ENCODE peak calls at places on chromosomes 12 and 14, in four cellular contexts. I, B, H and P are unnamed samples. For H3K4me1, the result is how much of the 10 kb centered on the place peaks cover.

GRCh38 chr12:4274396-4274959 is 916 bp downstream of the CCND2 start:
- DNase-seq in H (peak), B (no peak), I (no peak), P (peak)

GRCh38 chr14:21680072-21680471 is 6.5 kb upstream of the OR4E1 start:
- DNase-seq in B (peak), I (no peak), H (no peak), P (peak)

GRCh38 chr14:53613404-53614253 is 343.0 kb downstream of the BMP4 start:
- DNase-seq in B (peak), H (no peak), I (peak), P (peak)

GRCh38 chr12:75859868-75860267 is 171.7 kb downstream of the PHLDA1 start:
- DNase-seq in H (no peak), I (no peak), B (peak), P (no peak)

GRCh38 chr12:75447695-75448393 is 32.7 kb upstream of the GLIPR1 start:
- DNase-seq in B (peak), H (no peak), I (no peak), P (no peak)

GRCh38 chr12:115468087-115468510 is 784.1 kb upstream of the TBX3 start:
- DNase-seq in I (no peak), H (peak), B (peak), P (no peak)

GRCh38 chr14:75981426-75981825 is 369 bp downstream of the TGFB3 start:
- DNase-seq in B (no peak), H (peak), I (peak), P (no peak)

GRCh38 chr14:68458840-68459469 is 333.9 kb downstream of the ZFP36L1 start:
- DNase-seq in I (no peak), H (peak), B (peak), P (peak)

GRCh38 chr14:21669284-21669683 is 4.3 kb downstream of the OR4E1 start:
- DNase-seq in B (no peak), H (no peak), I (no peak), P (no peak)

GRCh38 chr12:12482959-12483358 is 79.7 kb downstream of the DUSP16 start:
- DNase-seq in B (no peak), I (no peak), H (no peak), P (no peak)

GRCh38 chr12:6891637-6892036 is 13.0 kb upstream of the LRRC23 start:
- DNase-seq in I (no peak), B (no peak), H (no peak), P (no peak)
- H2BK15ac ChIP-seq in I (no peak), B (peak), H (peak), P (no peak)

GRCh38 chr12:103331643-103332042 is 164.1 kb downstream of the C12orf42 start:
- DNase-seq in I (no peak), H (no peak), B (no peak), P (no peak)

GRCh38 chr12:103333676-103334075 is 162.1 kb downstream of the C12orf42 start:
- DNase-seq in B (no peak), H (no peak), I (no peak), P (no peak)

GRCh38 chr12:103334447-103334846 is 161.3 kb downstream of the C12orf42 start:
- DNase-seq in I (no peak), B (no peak), H (no peak), P (no peak)

GRCh38 chr12:103336940-103337339 is 158.8 kb downstream of the C12orf42 start:
- DNase-seq in I (no peak), H (no peak), B (no peak), P (no peak)
- H3K27ac ChIP-seq in I (no peak), H (no peak), B (no peak), P (no peak)

GRCh38 chr14:97706814-97707213 is 909.6 kb downstream of the VRK1 start:
- DNase-seq in H (no peak), I (no peak), B (no peak), P (no peak)

GRCh38 chr14:97704316-97704715 is 907.1 kb downstream of the VRK1 start:
- DNase-seq in B (no peak), H (no peak), I (no peak), P (no peak)

GRCh38 chr14:97705976-97706375 is 908.8 kb downstream of the VRK1 start:
- DNase-seq in B (no peak), H (no peak), I (no peak), P (no peak)

GRCh38 chr14:97703006-97703760 is 906.0 kb downstream of the VRK1 start:
- DNase-seq in I (no peak), H (no peak), B (no peak), P (no peak)

GRCh38 chr14:97705107-97705506 is 907.9 kb downstream of the VRK1 start:
- DNase-seq in B (no peak), H (no peak), I (no peak), P (no peak)
- H3K4me1 ChIP-seq in B (under half), H (under half), I (under half), P (under half)

GRCh38 chr12:8785499-8785898 is 36.9 kb upstream of the A2ML1 start:
- DNase-seq in B (no peak), H (no peak), I (no peak), P (no peak)
- H2BK15ac ChIP-seq in B (no peak), H (no peak), I (no peak), P (no peak)

GRCh38 chr12:104741072-104741471 is 217.0 kb downstream of the SLC41A2 start:
- DNase-seq in I (no peak), B (no peak), H (no peak), P (no peak)

GRCh38 chr12:104740668-104741067 is 217.4 kb downstream of the SLC41A2 start:
- DNase-seq in H (no peak), B (no peak), I (no peak), P (no peak)

GRCh38 chr12:104742551-104742961 is 215.5 kb downstream of the SLC41A2 start:
- DNase-seq in I (no peak), B (no peak), H (no peak), P (no peak)

GRCh38 chr12:104743181-104743580 is 214.9 kb downstream of the SLC41A2 start:
- DNase-seq in B (no peak), H (no peak), I (no peak), P (no peak)

DNA sequence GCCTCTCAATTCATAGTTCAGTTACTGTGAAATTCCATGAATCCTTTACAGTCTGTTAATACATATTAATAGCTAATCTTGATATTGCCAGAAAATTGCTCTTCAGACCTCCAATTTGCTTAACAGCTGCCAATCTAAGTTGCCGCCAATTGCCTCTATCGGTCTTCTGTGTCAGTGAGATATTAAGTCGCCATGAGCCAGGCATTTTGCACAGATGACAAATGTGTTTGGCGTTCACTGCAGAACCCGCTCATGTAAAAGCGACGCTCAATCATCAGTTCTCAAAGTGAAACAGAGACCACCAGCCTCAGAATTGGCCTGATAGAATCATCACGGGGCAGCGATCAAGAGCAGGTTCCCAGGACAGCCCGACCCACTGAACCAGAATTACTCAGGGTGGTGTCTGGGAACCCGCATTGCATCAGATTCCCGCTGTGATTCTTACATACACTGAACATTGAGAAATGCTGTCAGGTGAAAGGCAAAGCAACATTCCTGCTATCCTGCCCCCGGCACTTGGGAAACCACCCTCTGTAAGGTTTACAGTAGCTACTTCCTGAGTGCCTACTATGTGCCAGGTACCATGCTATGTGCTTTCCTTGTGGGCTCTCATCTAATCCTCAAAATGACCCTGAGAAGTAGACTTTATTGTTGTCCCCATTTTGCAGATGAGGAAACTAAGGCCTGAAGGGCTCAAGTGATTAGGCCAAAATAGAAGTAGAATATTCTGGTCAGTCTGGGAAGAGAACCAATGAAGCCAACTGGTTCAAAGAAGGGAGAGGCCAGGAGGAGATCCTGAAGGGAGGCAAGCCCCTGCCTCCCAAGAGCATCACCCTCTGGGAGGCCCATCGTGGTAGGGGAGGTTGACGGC is 216.4 kb downstream of the SLC41A2 start:
- DNase-seq in I (no peak), B (no peak), H (no peak), P (peak)
- H3K27ac ChIP-seq in I (no peak), B (no peak), H (no peak), P (no peak)

GRCh38 chr14:104675447-104675846 is 14.0 kb upstream of the INF2 start:
- DNase-seq in I (no peak), B (no peak), H (no peak), P (no peak)

GRCh38 chr14:104678346-104678745 is 11.1 kb upstream of the INF2 start:
- DNase-seq in B (peak), H (no peak), I (no peak), P (peak)

GRCh38 chr14:104677506-104678332 is 11.7 kb upstream of the INF2 start:
- DNase-seq in B (peak), I (peak), H (peak), P (peak)

GRCh38 chr14:104676130-104676693 is 13.2 kb upstream of the INF2 start:
- DNase-seq in I (no peak), H (no peak), B (no peak), P (no peak)

GRCh38 chr14:104676694-104677505 is 12.5 kb upstream of the INF2 start:
- DNase-seq in H (no peak), I (no peak), B (no peak), P (peak)
- H3K4me1 ChIP-seq in H (under half), I (half or more), B (under half), P (half or more)

DNA sequence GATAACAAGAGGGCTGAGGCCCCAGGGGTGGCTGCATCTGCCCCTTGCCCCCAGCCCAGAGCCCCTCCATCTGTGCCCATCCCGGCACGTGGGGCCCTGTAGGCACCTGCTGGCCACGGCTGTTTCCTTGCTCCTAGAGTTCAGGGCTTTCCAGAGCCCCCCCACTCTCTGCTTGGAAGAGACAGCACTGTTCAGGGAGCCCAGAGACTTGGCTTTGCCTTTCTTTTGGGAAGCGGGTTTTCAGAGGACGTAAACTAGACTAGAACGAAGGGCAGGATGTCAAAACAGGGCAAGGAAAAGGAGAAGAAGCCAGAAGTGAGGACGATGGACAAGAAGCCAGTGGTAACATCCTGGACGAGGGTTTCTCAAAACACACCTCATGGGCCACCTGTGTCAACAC is 163.3 kb upstream of the LHX5 start:
- DNase-seq in I (no peak), B (no peak), H (no peak), P (no peak)
- H2BK15ac ChIP-seq in I (no peak), B (no peak), H (no peak), P (no peak)